ENCODE peak calls at places on chromosomes 7 and 10, in seven cellular contexts. C is HEK293T, B is H54, Y is A549, X is prostate gland, M is testis, H is GM03348. G is an unnamed sample.

GRCh38 chr7:29488977-29489376 is 74.7 kb upstream of the PRR15 start:
- DNase-seq in H (peak), Y (peak), X (no peak), C (no peak), M (no peak), B (no peak), G (peak)

GRCh38 chr7:142908921-142909870 is 23.7 kb upstream of the TRPV6 start:
- DNase-seq in M (peak), X (no peak), C (peak), Y (peak), H (peak), B (no peak), G (peak)

GRCh38 chr10:122557516-122557915 is 3.0 kb upstream of the DMBT1 start:
- DNase-seq in M (no peak), Y (no peak), H (no peak), X (no peak), C (no peak), B (no peak), G (no peak)

GRCh38 chr7:4277936-4278335 is 404.2 kb upstream of the FOXK1 start:
- DNase-seq in Y (no peak), M (no peak), C (no peak), H (no peak), X (no peak), B (no peak), G (no peak)

GRCh38 chr7:2729893-2730716 is 42.1 kb downstream of the AMZ1 start:
- DNase-seq in H (no peak), B (no peak), Y (no peak), C (no peak), M (peak), X (no peak), G (no peak)

GRCh38 chr10:47115322-47115721 is 184.7 kb upstream of the GDF10 start:
- DNase-seq in C (no peak), B (no peak), Y (no peak), X (no peak), H (no peak), M (no peak), G (no peak)

GRCh38 chr10:55169509-55169908 is 368.5 kb upstream of the PCDH15 start:
- DNase-seq in M (no peak), Y (no peak), H (no peak), C (no peak), B (no peak), X (no peak), G (no peak)

GRCh38 chr10:123621492-123621891 is 44.7 kb upstream of the GPR26 start:
- DNase-seq in M (no peak), C (no peak), X (no peak), B (no peak), H (no peak), Y (no peak), G (peak)

GRCh38 chr10:31657471-31657844 is 271.2 kb downstream of the ARHGAP12 start:
- DNase-seq in C (no peak), B (no peak), X (no peak), M (no peak), Y (no peak), H (no peak), G (no peak)

GRCh38 chr7:36265720-36266119 is 112.7 kb downstream of the EEPD1 start:
- DNase-seq in B (no peak), X (peak), Y (no peak), M (no peak), C (no peak), H (no peak), G (peak)

GRCh38 chr10:119655566-119656001 is 4.4 kb downstream of the BAG3 start:
- DNase-seq in X (peak), M (peak), B (no peak), C (no peak), H (peak), Y (peak), G (peak)

GRCh38 chr10:102112210-102112817 is 7.9 kb downstream of the LDB1 start:
- DNase-seq in Y (no peak), C (no peak), M (no peak), X (no peak), H (no peak), B (no peak), G (no peak)

GRCh38 chr7:518630-519428 is 817 bp downstream of the PDGFA start:
- DNase-seq in M (peak), Y (peak), C (peak), B (peak), H (peak), X (peak), G (peak)

GRCh38 chr10:118704711-118705110 is 50.1 kb downstream of the CACUL1 start:
- DNase-seq in H (no peak), C (no peak), Y (no peak), M (no peak), X (no peak), B (no peak), G (no peak)

GRCh38 chr7:11709240-11709639 is 122.8 kb downstream of the THSD7A start:
- DNase-seq in H (no peak), X (no peak), M (no peak), C (no peak), Y (no peak), B (no peak), G (no peak)

GRCh38 chr10:11757452-11757819 is 15.3 kb downstream of the ECHDC3 start:
- DNase-seq in H (peak), B (no peak), Y (no peak), C (peak), M (peak), X (peak), G (peak)

GRCh38 chr7:70142247-70142932 is 544.1 kb downstream of the AUTS2 start:
- DNase-seq in M (no peak), B (no peak), X (no peak), C (no peak), Y (no peak), H (no peak), G (no peak)

GRCh38 chr7:34128762-34129161 is 223.4 kb downstream of the BMPER start:
- DNase-seq in C (no peak), Y (no peak), B (no peak), H (peak), X (no peak), M (no peak), G (peak)

GRCh38 chr7:113371376-113372043 is 253.2 kb upstream of the SMIM30 start:
- DNase-seq in C (no peak), Y (no peak), B (no peak), M (no peak), H (no peak), X (no peak), G (peak)

GRCh38 chr10:62528441-62528840 is 154.3 kb downstream of the ZNF365 start:
- DNase-seq in C (no peak), X (no peak), Y (no peak), M (no peak), H (no peak), B (no peak), G (no peak)

GRCh38 chr10:100006241-100006886 is 3.4 kb downstream of the DNMBP start:
- DNase-seq in X (no peak), H (peak), M (no peak), B (peak), Y (peak), C (no peak), G (peak)

GRCh38 chr7:106166651-106167342 is 54.7 kb upstream of the SYPL1 start:
- DNase-seq in Y (peak), B (peak), H (peak), C (peak), X (peak), M (peak), G (peak)

GRCh38 chr10:21166557-21167287 is 269.6 kb upstream of the NEBL start:
- DNase-seq in Y (no peak), H (no peak), B (no peak), M (no peak), C (peak), X (peak), G (no peak)

GRCh38 chr7:293681-294439 is 3.9 kb downstream of the FOXL3 start:
- DNase-seq in B (no peak), C (no peak), Y (no peak), X (no peak), H (no peak), M (no peak), G (no peak)

GRCh38 chr10:4512557-4513286 is 313.3 kb upstream of the AKR1E2 start:
- DNase-seq in M (peak), C (peak), H (peak), Y (peak), B (peak), X (peak), G (peak)

GRCh38 chr10:43128958-43129706 is 9.1 kb upstream of the CSGALNACT2 start:
- DNase-seq in M (no peak), H (peak), C (no peak), X (no peak), Y (no peak), B (peak), G (peak)

GRCh38 chr7:13834328-13834761 is 155.1 kb downstream of the ETV1 start:
- DNase-seq in C (no peak), X (no peak), B (no peak), M (no peak), H (no peak), Y (no peak), G (no peak)

GRCh38 chr10:59290448-59290847 is 71.9 kb downstream of the FAM13C start:
- DNase-seq in H (no peak), B (no peak), Y (no peak), C (no peak), M (no peak), X (no peak), G (no peak)